ENCODE peak calls at places on chromosomes 16 and 17, in seven cellular contexts. Y, O, Z, R, E, H and P are unnamed samples.

GRCh38 chr17:80760501-80760900 is 215.9 kb downstream of the RPTOR start:
- DNase-seq in Y (peak), O (no peak), Z (no peak), R (no peak), E (peak), H (no peak), P (no peak)

GRCh38 chr16:22788190-22788530 is 25.8 kb upstream of the HS3ST2 start:
- DNase-seq in Y (no peak), O (no peak), Z (no peak), R (no peak), E (no peak), H (no peak), P (no peak)

GRCh38 chr17:21029032-21029431 is 13.8 kb downstream of the USP22 start:
- DNase-seq in Y (no peak), O (peak), Z (peak), R (peak), E (no peak), H (peak), P (no peak)

GRCh38 chr17:70896843-70897242 is 727.5 kb downstream of the KCNJ2 start:
- DNase-seq in Y (no peak), O (no peak), Z (peak), R (peak), E (no peak), H (no peak), P (no peak)

GRCh38 chr17:59466943-59467801 is 98.2 kb upstream of the DHX40 start:
- DNase-seq in Y (no peak), O (no peak), Z (no peak), R (no peak), E (peak), H (no peak), P (peak)

GRCh38 chr17:40664582-40665333 is at the start of gene KRT222:
- DNase-seq in Y (no peak), O (no peak), Z (no peak), R (no peak), E (no peak), H (no peak), P (no peak)

GRCh38 chr16:55444754-55445485 is 34.1 kb upstream of the MMP2 start:
- DNase-seq in Y (peak), O (no peak), Z (no peak), R (no peak), E (no peak), H (peak), P (no peak)

GRCh38 chr16:78461496-78461938 is 362.1 kb downstream of the WWOX start:
- DNase-seq in Y (no peak), O (peak), Z (no peak), R (no peak), E (no peak), H (no peak), P (no peak)

GRCh38 chr17:76276461-76277299 is 11.5 kb downstream of the UBALD2 start:
- DNase-seq in Y (no peak), O (peak), Z (no peak), R (peak), E (no peak), H (no peak), P (no peak)

GRCh38 chr17:64388961-64389565 is 1.6 kb downstream of the PECAM1 start:
- DNase-seq in Y (no peak), O (no peak), Z (no peak), R (no peak), E (no peak), H (no peak), P (no peak)

GRCh38 chr17:6413073-6413472 is 21.8 kb downstream of the AIPL1 start:
- DNase-seq in Y (no peak), O (peak), Z (peak), R (peak), E (no peak), H (no peak), P (no peak)

GRCh38 chr16:89122322-89122831 is 28.7 kb downstream of the ACSF3 start:
- DNase-seq in Y (no peak), O (no peak), Z (no peak), R (no peak), E (no peak), H (no peak), P (no peak)

GRCh38 chr16:24729967-24730815 is 740 bp downstream of the TNRC6A start:
- DNase-seq in Y (peak), O (peak), Z (no peak), R (no peak), E (no peak), H (peak), P (no peak)

GRCh38 chr17:50062323-50063243 is 6.7 kb downstream of the ITGA3 start:
- DNase-seq in Y (peak), O (peak), Z (peak), R (peak), E (no peak), H (peak), P (peak)

GRCh38 chr17:1107777-1108559 is 71.8 kb downstream of the ABR start:
- DNase-seq in Y (no peak), O (no peak), Z (no peak), R (peak), E (no peak), H (no peak), P (no peak)

GRCh38 chr16:4696172-4696904 is 3.0 kb downstream of the NUDT16L1 start:
- DNase-seq in Y (peak), O (no peak), Z (no peak), R (no peak), E (no peak), H (no peak), P (no peak)

GRCh38 chr17:4858880-4859260 is 25.7 kb downstream of the MINK1 start:
- DNase-seq in Y (peak), O (no peak), Z (peak), R (peak), E (no peak), H (peak), P (no peak)

GRCh38 chr16:89031715-89032659 is 55.0 kb upstream of the CBFA2T3 start:
- DNase-seq in Y (no peak), O (no peak), Z (no peak), R (no peak), E (no peak), H (peak), P (no peak)

GRCh38 chr16:80324371-80324770 is 216.4 kb upstream of the DYNLRB2 start:
- DNase-seq in Y (no peak), O (no peak), Z (no peak), R (no peak), E (no peak), H (no peak), P (no peak)

GRCh38 chr17:50350733-50351132 is 4.8 kb downstream of the XYLT2 start:
- DNase-seq in Y (peak), O (no peak), Z (no peak), R (no peak), E (no peak), H (no peak), P (no peak)

GRCh38 chr17:81422776-81423697 is 27.8 kb downstream of the BAHCC1 start:
- DNase-seq in Y (peak), O (peak), Z (peak), R (peak), E (no peak), H (peak), P (peak)

GRCh38 chr17:40615295-40615988 is 32.2 kb downstream of the SMARCE1 start:
- DNase-seq in Y (no peak), O (peak), Z (peak), R (peak), E (no peak), H (no peak), P (peak)

GRCh38 chr17:79943354-79944241 is 92.1 kb downstream of the TBC1D16 start:
- DNase-seq in Y (no peak), O (no peak), Z (no peak), R (no peak), E (peak), H (no peak), P (no peak)

GRCh38 chr16:77794586-77794985 is 6.2 kb downstream of the VAT1L start:
- DNase-seq in Y (no peak), O (peak), Z (peak), R (peak), E (no peak), H (no peak), P (no peak)

GRCh38 chr17:42284020-42284369 is 4.3 kb upstream of the STAT5A start:
- DNase-seq in Y (peak), O (no peak), Z (no peak), R (no peak), E (no peak), H (no peak), P (no peak)

GRCh38 chr17:50221500-50222480 is 20.4 kb upstream of the COL1A1 start:
- DNase-seq in Y (peak), O (peak), Z (peak), R (peak), E (no peak), H (no peak), P (peak)

GRCh38 chr17:55161935-55162555 is 102.7 kb upstream of the HLF start:
- DNase-seq in Y (no peak), O (peak), Z (peak), R (peak), E (no peak), H (no peak), P (no peak)

GRCh38 chr16:535446-536405 is 8.2 kb downstream of the CAPN15 start:
- DNase-seq in Y (no peak), O (peak), Z (peak), R (peak), E (no peak), H (peak), P (peak)

GRCh38 chr17:75764711-75765421 is at the start of gene GALK1:
- DNase-seq in Y (peak), O (peak), Z (peak), R (peak), E (no peak), H (no peak), P (peak)

GRCh38 chr17:75267403-75268232 is 3.4 kb downstream of the MIF4GD start:
- DNase-seq in Y (no peak), O (no peak), Z (no peak), R (no peak), E (no peak), H (no peak), P (no peak)

GRCh38 chr16:31537362-31537921 is 9.7 kb downstream of the AHSP start:
- DNase-seq in Y (no peak), O (no peak), Z (no peak), R (no peak), E (no peak), H (no peak), P (no peak)

GRCh38 chr17:81020767-81021497 is 14.0 kb upstream of the BAIAP2 start:
- DNase-seq in Y (peak), O (no peak), Z (peak), R (no peak), E (no peak), H (no peak), P (no peak)

GRCh38 chr17:43372273-43372911 is 26.4 kb upstream of the ARL4D start:
- DNase-seq in Y (peak), O (peak), Z (no peak), R (no peak), E (no peak), H (no peak), P (no peak)

GRCh38 chr17:55208078-55208812 is 56.5 kb upstream of the HLF start:
- DNase-seq in Y (no peak), O (no peak), Z (no peak), R (no peak), E (no peak), H (no peak), P (no peak)

GRCh38 chr16:11597737-11598136 is 11.0 kb upstream of the LITAF start:
- DNase-seq in Y (no peak), O (peak), Z (no peak), R (no peak), E (no peak), H (no peak), P (no peak)

GRCh38 chr16:55567382-55567781 is 898 bp downstream of the CAPNS2 start:
- DNase-seq in Y (no peak), O (peak), Z (peak), R (no peak), E (no peak), H (no peak), P (no peak)

GRCh38 chr16:68287276-68288251 is 23.2 kb downstream of the SLC7A6OS start:
- DNase-seq in Y (peak), O (peak), Z (peak), R (peak), E (no peak), H (peak), P (no peak)

GRCh38 chr17:16073845-16074244 is 74.2 kb downstream of the TTC19 start:
- DNase-seq in Y (no peak), O (no peak), Z (no peak), R (no peak), E (no peak), H (no peak), P (no peak)

GRCh38 chr17:4594406-4595349 is 10.3 kb downstream of the SMTNL2 start:
- DNase-seq in Y (no peak), O (no peak), Z (no peak), R (no peak), E (no peak), H (no peak), P (no peak)

GRCh38 chr16:48284772-48285409 is 37.6 kb upstream of the ABCC11 start:
- DNase-seq in Y (no peak), O (no peak), Z (no peak), R (no peak), E (no peak), H (no peak), P (no peak)
- TF ChIP-seq CTCF in Y (no peak), O (no peak), Z (no peak), R (no peak), E (no peak), H (no peak), P (no peak)

GRCh38 chr17:37358098-37358829 is 17.5 kb upstream of the C17orf78 start:
- DNase-seq in Y (peak), O (peak), Z (peak), R (peak), E (peak), H (peak), P (peak)

GRCh38 chr17:37361543-37361942 is 14.2 kb upstream of the C17orf78 start:
- DNase-seq in Y (no peak), O (no peak), Z (no peak), R (no peak), E (no peak), H (peak), P (no peak)

GRCh38 chr17:37360632-37361031 is 15.2 kb upstream of the C17orf78 start:
- DNase-seq in Y (no peak), O (peak), Z (peak), R (no peak), E (no peak), H (no peak), P (no peak)

GRCh38 chr17:37359682-37360188 is 16.1 kb upstream of the C17orf78 start:
- DNase-seq in Y (peak), O (no peak), Z (no peak), R (no peak), E (no peak), H (peak), P (no peak)

DNA sequence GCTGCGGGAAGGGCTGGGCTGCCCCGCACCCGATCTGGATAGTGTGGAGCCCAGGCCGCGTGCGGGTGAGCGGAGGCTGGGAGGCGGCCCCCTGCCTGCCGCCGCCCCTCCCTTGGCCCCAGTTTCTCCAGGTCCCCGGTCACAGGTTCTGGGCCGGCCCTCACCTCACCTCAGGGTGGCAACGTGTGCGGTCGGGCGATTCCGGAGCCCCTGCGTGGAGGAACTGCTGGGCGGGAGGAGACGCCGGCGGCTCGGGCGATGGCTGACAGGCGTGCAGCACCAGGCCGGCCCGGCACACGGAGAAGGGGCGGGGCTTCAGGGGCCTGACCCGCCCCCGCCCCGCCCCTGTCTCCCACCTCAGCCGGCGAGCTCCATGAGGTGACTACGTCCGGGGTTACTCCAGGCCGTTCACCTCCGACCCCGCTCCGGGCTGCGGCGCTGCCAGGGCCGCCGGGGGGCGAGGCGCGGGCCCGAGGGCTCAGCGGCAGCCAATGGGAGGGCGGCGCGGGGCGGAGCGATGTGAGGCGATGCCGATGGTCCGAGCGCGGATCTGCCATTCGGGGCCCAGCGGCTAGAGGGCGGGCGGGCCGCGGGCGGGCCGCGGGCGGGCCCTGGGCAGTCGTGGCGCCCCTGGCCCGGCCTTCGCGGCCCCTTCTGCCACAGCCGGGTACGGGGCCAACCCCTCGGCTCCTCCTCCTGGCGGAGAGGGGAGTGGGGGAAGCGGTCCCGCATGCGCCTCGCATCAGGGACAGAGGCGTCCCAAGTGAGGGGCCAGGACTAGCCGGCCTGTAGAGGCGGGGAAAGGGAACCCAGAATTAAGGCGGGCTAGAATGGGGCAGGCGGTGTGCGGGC is 16.7 kb upstream of the C17orf78 start:
- DNase-seq in Y (peak), O (peak), Z (peak), R (peak), E (peak), H (peak), P (peak)
- TF ChIP-seq CTCF in Y (no peak), O (peak), Z (peak), R (peak), E (peak), H (no peak), P (peak)

GRCh38 chr17:36609498-36609862 is 8.1 kb downstream of the MRM1 start:
- DNase-seq in Y (no peak), O (no peak), Z (no peak), R (no peak), E (no peak), H (no peak), P (no peak)

GRCh38 chr17:36610472-36610871 is 9.1 kb downstream of the MRM1 start:
- DNase-seq in Y (no peak), O (no peak), Z (peak), R (peak), E (no peak), H (no peak), P (no peak)

GRCh38 chr17:36611345-36612072 is 10.1 kb downstream of the MRM1 start:
- DNase-seq in Y (no peak), O (peak), Z (peak), R (peak), E (no peak), H (no peak), P (no peak)

GRCh38 chr17:36608280-36608679 is 6.9 kb downstream of the MRM1 start:
- DNase-seq in Y (no peak), O (no peak), Z (no peak), R (no peak), E (no peak), H (no peak), P (no peak)

DNA sequence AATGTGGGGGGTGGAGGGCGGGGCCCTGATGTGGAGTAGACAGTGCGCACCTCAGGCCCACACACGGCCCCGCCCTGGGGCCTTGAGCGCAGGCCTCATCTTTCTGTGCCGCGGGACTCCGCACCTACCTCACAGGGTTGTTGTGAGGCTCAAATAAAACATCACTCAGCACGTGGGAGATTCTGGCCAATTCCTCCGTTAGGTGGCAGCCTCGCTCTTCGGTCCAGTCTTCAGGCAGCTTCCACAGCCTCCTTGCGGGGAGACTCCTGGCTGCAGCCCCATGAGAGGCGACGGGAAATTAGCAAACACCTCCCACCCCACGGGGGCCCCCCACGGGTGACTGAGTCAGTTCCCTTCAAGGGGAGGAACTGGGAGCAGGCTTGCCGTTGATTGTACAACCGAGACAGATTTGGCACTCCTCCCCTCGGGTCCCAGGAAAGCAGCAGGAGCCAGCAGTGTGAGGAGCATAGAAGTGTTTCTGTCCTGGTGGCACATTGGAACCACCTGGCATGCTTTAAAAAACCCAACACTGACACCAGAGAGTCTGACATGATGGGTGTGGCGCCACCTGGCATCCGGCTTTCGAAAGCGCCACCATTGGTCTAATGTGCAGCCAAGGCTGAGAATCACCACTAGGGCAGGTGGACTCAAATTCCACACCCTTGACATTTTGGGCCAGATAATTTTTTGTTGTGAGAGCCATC is 7.6 kb downstream of the MRM1 start:
- DNase-seq in Y (no peak), O (peak), Z (peak), R (peak), E (no peak), H (no peak), P (no peak)
- TF ChIP-seq CTCF in Y (peak), O (peak), Z (peak), R (peak), E (peak), H (no peak), P (peak)

DNA sequence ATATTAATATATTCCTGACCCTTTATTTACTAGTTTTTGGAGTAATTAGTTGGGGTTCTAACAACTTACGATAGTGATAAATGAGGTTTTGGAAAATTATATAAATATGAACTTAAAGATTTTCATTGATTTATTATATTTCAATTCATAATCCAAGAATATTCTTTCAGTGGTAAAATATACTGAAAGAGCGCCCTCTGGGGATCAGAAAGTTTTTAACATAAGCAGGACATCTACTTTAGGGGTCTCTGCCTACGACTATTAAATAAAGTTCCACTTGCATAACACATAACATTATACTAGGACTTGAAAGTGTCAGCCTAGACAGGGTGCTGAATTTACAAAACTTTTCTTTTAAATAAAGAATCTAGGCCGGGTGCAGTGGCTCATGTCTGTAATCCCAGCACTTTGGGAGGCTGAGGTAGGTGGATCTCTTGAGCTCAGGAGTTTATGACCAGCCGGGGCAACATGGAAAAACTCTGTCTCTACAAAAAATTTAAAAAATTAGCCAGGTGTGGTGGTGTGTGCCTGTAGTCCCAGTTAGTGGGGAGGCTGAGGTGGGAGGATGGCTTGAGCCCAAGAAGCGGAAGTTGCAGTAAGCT is 15.6 kb downstream of the RFWD3 start:
- DNase-seq in Y (no peak), O (peak), Z (peak), R (no peak), E (no peak), H (no peak), P (no peak)
- TF ChIP-seq CTCF in Y (no peak), O (peak), Z (peak), R (peak), E (peak), H (no peak), P (peak)

GRCh38 chr17:78174332-78174869 is 6.0 kb downstream of the SYNGR2 start:
- DNase-seq in Y (peak), O (no peak), Z (no peak), R (no peak), E (no peak), H (peak), P (no peak)
- TF ChIP-seq CTCF in Y (no peak), O (no peak), Z (no peak), R (no peak), E (no peak), H (no peak), P (no peak)

GRCh38 chr16:3400779-3401688 is at the start of the genes ZNF174 and ZSCAN32:
- DNase-seq in Y (peak), O (peak), Z (peak), R (peak), E (peak), H (peak), P (peak)
- TF ChIP-seq CTCF in Y (no peak), O (no peak), Z (no peak), R (no peak), E (no peak), H (no peak), P (no peak)

GRCh38 chr17:8409966-8410881 is 12.6 kb upstream of the RNF222 start:
- DNase-seq in Y (peak), O (peak), Z (peak), R (peak), E (peak), H (peak), P (peak)
- TF ChIP-seq CTCF in Y (peak), O (peak), Z (peak), R (peak), E (peak), H (no peak), P (peak)